ENCODE peak calls at places on chromosomes 5 and 9, in nine cellular contexts. One of them, this sample, is unnamed.
A peak's percentile ranks its signal among the peaks of the same experiment; 100 is the strongest.

GRCh38 chr5:40681351-40682311 is 1.9 kb downstream of the PTGER4 start:
- DNase-seq in cardiac muscle cell: peak; percentile 18
- DNase-seq in PC-3: no peak
- DNase-seq in stomach: peak; percentile 44
- DNase-seq in BJ: no peak
- DNase-seq in dermis blood vessel endothelial cell: peak; percentile 60
- DNase-seq in body of pancreas: peak; percentile 33
- DNase-seq in posterior cingulate gyrus: peak; percentile 71
- DNase-seq in endothelial cell: no peak
- DNase-seq in this sample: peak; percentile 49

GRCh38 chr9:107881625-107882300 is 392.2 kb upstream of the KLF4 start:
- DNase-seq in dermis blood vessel endothelial cell: no peak
- DNase-seq in posterior cingulate gyrus: no peak
- DNase-seq in endothelial cell: no peak
- DNase-seq in stomach: no peak
- DNase-seq in body of pancreas: no peak
- DNase-seq in cardiac muscle cell: no peak
- DNase-seq in BJ: no peak
- DNase-seq in PC-3: no peak
- DNase-seq in this sample: no peak

GRCh38 chr9:81499021-81499454 is 190.3 kb downstream of the TLE1 start:
- DNase-seq in stomach: no peak
- DNase-seq in BJ: peak; percentile 75
- DNase-seq in cardiac muscle cell: no peak
- DNase-seq in endothelial cell: no peak
- DNase-seq in dermis blood vessel endothelial cell: no peak
- DNase-seq in PC-3: peak; percentile 53
- DNase-seq in posterior cingulate gyrus: no peak
- DNase-seq in body of pancreas: peak; percentile 48
- DNase-seq in this sample: no peak

GRCh38 chr5:52794519-52794918 is 6.8 kb downstream of the ITGA1 start:
- DNase-seq in posterior cingulate gyrus: no peak
- DNase-seq in PC-3: no peak
- DNase-seq in cardiac muscle cell: no peak
- DNase-seq in endothelial cell: no peak
- DNase-seq in dermis blood vessel endothelial cell: no peak
- DNase-seq in BJ: no peak
- DNase-seq in body of pancreas: no peak
- DNase-seq in stomach: no peak
- DNase-seq in this sample: no peak

GRCh38 chr9:21056931-21057330 is 20.8 kb downstream of the IFNB1 start:
- DNase-seq in cardiac muscle cell: no peak
- DNase-seq in PC-3: peak; percentile 67
- DNase-seq in stomach: no peak
- DNase-seq in body of pancreas: no peak
- DNase-seq in dermis blood vessel endothelial cell: peak; percentile 10
- DNase-seq in endothelial cell: no peak
- DNase-seq in posterior cingulate gyrus: no peak
- DNase-seq in BJ: no peak
- DNase-seq in this sample: no peak

GRCh38 chr5:102772273-102772672 is 17.2 kb downstream of the PAM start:
- DNase-seq in stomach: no peak
- DNase-seq in dermis blood vessel endothelial cell: no peak
- DNase-seq in endothelial cell: no peak
- DNase-seq in BJ: no peak
- DNase-seq in PC-3: no peak
- DNase-seq in cardiac muscle cell: no peak
- DNase-seq in posterior cingulate gyrus: no peak
- DNase-seq in body of pancreas: no peak
- DNase-seq in this sample: no peak

GRCh38 chr5:39175273-39175955 is 43.9 kb downstream of the FYB1 start:
- DNase-seq in dermis blood vessel endothelial cell: no peak
- DNase-seq in posterior cingulate gyrus: no peak
- DNase-seq in cardiac muscle cell: no peak
- DNase-seq in PC-3: no peak
- DNase-seq in BJ: no peak
- DNase-seq in endothelial cell: no peak
- DNase-seq in body of pancreas: no peak
- DNase-seq in stomach: no peak
- DNase-seq in this sample: peak; percentile 37

GRCh38 chr5:33261305-33261704 is 179.5 kb upstream of the TARS1 start:
- DNase-seq in cardiac muscle cell: no peak
- DNase-seq in stomach: no peak
- DNase-seq in endothelial cell: no peak
- DNase-seq in BJ: peak; percentile 61
- DNase-seq in dermis blood vessel endothelial cell: peak; percentile 27
- DNase-seq in PC-3: peak; percentile 59
- DNase-seq in body of pancreas: no peak
- DNase-seq in posterior cingulate gyrus: no peak
- DNase-seq in this sample: no peak

GRCh38 chr5:96997265-96997859 is 61.5 kb downstream of the LNPEP start:
- DNase-seq in posterior cingulate gyrus: no peak
- DNase-seq in stomach: no peak
- DNase-seq in endothelial cell: peak; percentile 7
- DNase-seq in dermis blood vessel endothelial cell: peak; percentile 76
- DNase-seq in PC-3: peak; percentile 63
- DNase-seq in cardiac muscle cell: peak; percentile 66
- DNase-seq in body of pancreas: no peak
- DNase-seq in BJ: no peak
- DNase-seq in this sample: no peak

GRCh38 chr9:113222482-113222841 is 1.1 kb downstream of the SLC31A1 start:
- DNase-seq in cardiac muscle cell: peak; percentile 1
- DNase-seq in BJ: no peak
- DNase-seq in stomach: no peak
- DNase-seq in PC-3: no peak
- DNase-seq in endothelial cell: no peak
- DNase-seq in dermis blood vessel endothelial cell: peak; percentile 4
- DNase-seq in posterior cingulate gyrus: no peak
- DNase-seq in body of pancreas: no peak
- DNase-seq in this sample: no peak